ENCODE peak calls at places on chromosome 14, in seven cellular contexts. M is kidney glomerular epithelial cell; V is SW 1271; P is activated T-helper 1 cell treated with anti-CD3 and anti-CD28 coated beads, Interleukin-2, amount 50 U/mL, for 16 hours; R is myocyte; C is T-helper 17 cell; U is sigmoid colon. E is an unnamed sample.

GRCh38 chr14:70619708-70620107 is 19.3 kb upstream of the MED6 start:
- DNase-seq in M (no peak), V (no peak), P (no peak), R (no peak), C (no peak), U (no peak), E (no peak)

GRCh38 chr14:60396718-60397343 is 89.0 kb downstream of the C14orf39 start:
- DNase-seq in M (no peak), V (no peak), P (no peak), R (no peak), C (no peak), U (no peak), E (no peak)

GRCh38 chr14:44701563-44702263 is 194.6 kb upstream of the FSCB start:
- DNase-seq in M (peak), V (no peak), P (no peak), R (no peak), C (no peak), U (no peak), E (peak)

GRCh38 chr14:105021656-105022275 is 883 bp upstream of the CDCA4 start:
- DNase-seq in M (peak), V (no peak), P (no peak), R (peak), C (no peak), U (no peak), E (peak)

GRCh38 chr14:49853158-49853477 is 530 bp upstream of the NEMF start:
- DNase-seq in M (no peak), V (no peak), P (no peak), R (no peak), C (no peak), U (no peak), E (no peak)

GRCh38 chr14:71142375-71143038 is 235.2 kb downstream of the PCNX1 start:
- DNase-seq in M (peak), V (no peak), P (no peak), R (no peak), C (no peak), U (no peak), E (no peak)

GRCh38 chr14:102811254-102811963 is 34.2 kb downstream of the TRAF3 start:
- DNase-seq in M (no peak), V (no peak), P (no peak), R (no peak), C (no peak), U (no peak), E (no peak)

GRCh38 chr14:65704850-65705249 is 292.3 kb downstream of the FUT8 start:
- DNase-seq in M (no peak), V (no peak), P (no peak), R (peak), C (no peak), U (no peak), E (no peak)

GRCh38 chr14:90760055-90760444 is 56.2 kb downstream of the TTC7B start:
- DNase-seq in M (no peak), V (no peak), P (no peak), R (no peak), C (no peak), U (no peak), E (no peak)

GRCh38 chr14:91569301-91569700 is 59.2 kb upstream of the PPP4R3A start:
- DNase-seq in M (no peak), V (no peak), P (no peak), R (no peak), C (no peak), U (no peak), E (no peak)

GRCh38 chr14:48563465-48563864 is 888.1 kb upstream of the MDGA2 start:
- DNase-seq in M (no peak), V (no peak), P (no peak), R (no peak), C (no peak), U (no peak), E (peak)

GRCh38 chr14:73295198-73295796 is 58.0 kb downstream of the PAPLN start:
- DNase-seq in M (peak), V (no peak), P (no peak), R (peak), C (no peak), U (no peak), E (peak)

GRCh38 chr14:51576112-51576420 is 75.6 kb upstream of the FRMD6 start:
- DNase-seq in M (no peak), V (no peak), P (no peak), R (no peak), C (no peak), U (no peak), E (no peak)

GRCh38 chr14:68342216-68342615 is 450.7 kb downstream of the ZFP36L1 start:
- DNase-seq in M (no peak), V (no peak), P (no peak), R (no peak), C (no peak), U (no peak), E (no peak)

GRCh38 chr14:92633724-92634123 is 114.7 kb downstream of the LGMN start:
- DNase-seq in M (no peak), V (no peak), P (no peak), R (no peak), C (no peak), U (no peak), E (no peak)

GRCh38 chr14:90883782-90884181 is 67.6 kb upstream of the TTC7B start:
- DNase-seq in M (no peak), V (no peak), P (no peak), R (no peak), C (no peak), U (no peak), E (no peak)

GRCh38 chr14:64400829-64401459 is 12.8 kb downstream of the MTHFD1 start:
- DNase-seq in M (no peak), V (no peak), P (no peak), R (no peak), C (no peak), U (no peak), E (no peak)

GRCh38 chr14:53062856-53063255 is 90.3 kb downstream of the DDHD1 start:
- DNase-seq in M (peak), V (no peak), P (no peak), R (peak), C (no peak), U (no peak), E (no peak)

GRCh38 chr14:69755299-69755698 is 11.6 kb upstream of the SRSF5 start:
- DNase-seq in M (no peak), V (no peak), P (no peak), R (no peak), C (no peak), U (no peak), E (no peak)

GRCh38 chr14:23864856-23865255 is 88.7 kb upstream of the DHRS4 start:
- DNase-seq in M (no peak), V (no peak), P (no peak), R (peak), C (no peak), U (no peak), E (no peak)

GRCh38 chr14:104135904-104136471 is 2.4 kb upstream of the KIF26A start:
- DNase-seq in M (no peak), V (no peak), P (no peak), R (no peak), C (peak), U (no peak), E (no peak)

GRCh38 chr14:63175531-63175930 is 28.7 kb upstream of the RHOJ start:
- DNase-seq in M (no peak), V (no peak), P (no peak), R (no peak), C (no peak), U (no peak), E (no peak)

GRCh38 chr14:20613094-20614037 is 22.2 kb upstream of the RNASE12 start:
- DNase-seq in M (peak), V (peak), P (peak), R (peak), C (peak), U (peak), E (peak)

GRCh38 chr14:21258889-21259787 is 10.1 kb downstream of the HNRNPC start:
- DNase-seq in M (no peak), V (no peak), P (no peak), R (no peak), C (no peak), U (no peak), E (no peak)

GRCh38 chr14:91892918-91893527 is 25.7 kb upstream of the TC2N start:
- DNase-seq in M (no peak), V (no peak), P (no peak), R (peak), C (no peak), U (peak), E (peak)

GRCh38 chr14:77926942-77927341 is 127.0 kb downstream of the ADCK1 start:
- DNase-seq in M (no peak), V (no peak), P (no peak), R (no peak), C (no peak), U (no peak), E (no peak)

GRCh38 chr14:33848706-33849454 is 102.0 kb downstream of the EGLN3 start:
- DNase-seq in M (peak), V (no peak), P (no peak), R (peak), C (no peak), U (peak), E (peak)

GRCh38 chr14:67746927-67747326 is 45.2 kb downstream of the RDH12 start:
- DNase-seq in M (no peak), V (no peak), P (no peak), R (no peak), C (no peak), U (no peak), E (no peak)